ENCODE peak calls at places on chromosomes 2 and 18, in six cellular contexts. S is HCT116, U is GM23338, W is H1, R is K562, Y is spleen. I is an unnamed sample.
A peak's percentile ranks its signal among the peaks of the same experiment; 100 is the strongest.

GRCh38 chr18:21179590-21180220 is 62.3 kb upstream of the GREB1L start:
- DNase-seq in S (peak; percentile 58), U (peak; percentile 90), W (peak; percentile 62), R (peak; percentile 68), Y (no peak), I (peak; percentile 50)

GRCh38 chr2:175111200-175111657 is 56.8 kb downstream of the ATF2 start:
- DNase-seq in S (peak; percentile 31), U (peak; percentile 84), W (no peak), R (peak; percentile 63), Y (no peak), I (peak; percentile 63)

GRCh38 chr18:35415511-35416427 is 38.6 kb upstream of the ZNF396 start:
- DNase-seq in S (no peak), U (no peak), W (no peak), R (no peak), Y (no peak), I (no peak)

GRCh38 chr2:83370419-83370762 is 1088.7 kb downstream of the SUCLG1 start:
- DNase-seq in S (no peak), U (no peak), W (no peak), R (no peak), Y (no peak), I (no peak)

GRCh38 chr2:8551622-8552074 is 130.2 kb upstream of the ID2 start:
- DNase-seq in S (no peak), U (no peak), W (no peak), R (no peak), Y (peak; percentile 56), I (no peak)

GRCh38 chr18:56789004-56789888 is 138.1 kb downstream of the WDR7 start:
- DNase-seq in S (peak; percentile 23), U (peak; percentile 81), W (peak; percentile 78), R (peak; percentile 48), Y (no peak), I (peak; percentile 92)

GRCh38 chr2:72263781-72264060 is 116.1 kb upstream of the CYP26B1 start:
- DNase-seq in S (no peak), U (no peak), W (no peak), R (no peak), Y (no peak), I (peak; percentile 60)

GRCh38 chr2:135829420-135829983 is 7.5 kb downstream of the LCT start:
- DNase-seq in S (no peak), U (no peak), W (no peak), R (no peak), Y (no peak), I (no peak)

GRCh38 chr18:75350440-75350839 is 77.1 kb downstream of the SMIM21 start:
- DNase-seq in S (no peak), U (peak; percentile 50), W (no peak), R (no peak), Y (no peak), I (no peak)

GRCh38 chr2:132278267-132278666 is 116.5 kb upstream of the ANKRD30BL start:
- DNase-seq in S (no peak), U (no peak), W (no peak), R (no peak), Y (no peak), I (no peak)

GRCh38 chr18:55407191-55407590 is 180.8 kb downstream of the TCF4 start:
- DNase-seq in S (no peak), U (no peak), W (no peak), R (no peak), Y (no peak), I (no peak)

GRCh38 chr18:10930078-10930477 is 219.3 kb downstream of the PIEZO2 start:
- DNase-seq in S (no peak), U (peak; percentile 16), W (no peak), R (no peak), Y (no peak), I (no peak)

GRCh38 chr18:10926565-10927194 is 222.7 kb downstream of the PIEZO2 start:
- DNase-seq in S (no peak), U (peak; percentile 29), W (no peak), R (peak; percentile 4), Y (no peak), I (peak; percentile 91)

GRCh38 chr18:10927980-10928605 is 221.3 kb downstream of the PIEZO2 start:
- DNase-seq in S (no peak), U (no peak), W (no peak), R (no peak), Y (no peak), I (no peak)

GRCh38 chr18:10928971-10929373 is 220.4 kb downstream of the PIEZO2 start:
- DNase-seq in S (no peak), U (no peak), W (no peak), R (no peak), Y (no peak), I (no peak)

DNA sequence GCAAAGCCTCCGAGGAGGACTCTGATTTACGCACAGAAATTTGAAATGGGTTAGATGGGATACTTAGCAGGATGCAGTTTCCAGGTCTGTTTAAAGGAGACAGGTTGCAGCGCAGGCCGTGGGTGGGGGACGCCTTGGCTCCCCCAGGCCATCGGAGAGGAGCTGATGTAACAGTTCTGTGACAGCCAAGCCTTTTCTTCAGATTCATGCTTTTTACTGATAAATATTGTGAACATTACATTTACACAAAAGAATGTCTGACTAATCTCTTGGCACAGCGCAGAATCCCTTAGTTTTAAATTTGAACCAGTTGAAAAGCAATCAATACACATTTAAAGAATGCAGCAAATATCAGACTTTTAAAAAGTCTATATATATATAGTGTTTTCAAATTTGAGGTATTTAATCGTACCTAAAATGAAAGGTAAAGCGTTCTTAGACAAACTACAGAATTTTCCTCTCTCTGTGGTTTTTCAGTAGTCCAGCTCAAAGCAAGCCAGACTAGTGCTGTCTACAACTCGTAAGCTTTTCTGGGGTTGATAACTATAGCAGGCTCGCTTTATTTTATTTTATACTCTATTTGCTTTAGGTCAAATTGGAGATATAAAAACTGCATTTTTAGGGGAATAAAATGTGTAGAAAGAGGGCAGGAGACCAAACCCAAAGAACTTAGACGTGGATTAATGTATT is 221.9 kb downstream of the PIEZO2 start:
- DNase-seq in S (no peak), U (no peak), W (no peak), R (no peak), Y (no peak), I (peak; percentile 88)
- H3K27ac ChIP-seq in S (no peak overlapping the region), U (no peak overlapping the region), W (no peak overlapping the region), R (no peak overlapping the region), Y (no peak overlapping the region), I (peak overlapping the region; percentile 93)

GRCh38 chr2:237736783-237737182 is 61.8 kb upstream of the RBM44 start:
- DNase-seq in S (no peak), U (no peak), W (no peak), R (no peak), Y (no peak), I (no peak)

GRCh38 chr2:237738255-237738654 is 60.3 kb upstream of the RBM44 start:
- DNase-seq in S (no peak), U (no peak), W (no peak), R (no peak), Y (no peak), I (no peak)

GRCh38 chr2:237742191-237742590 is 56.4 kb upstream of the RBM44 start:
- DNase-seq in S (no peak), U (no peak), W (no peak), R (no peak), Y (no peak), I (no peak)

GRCh38 chr2:237737196-237737865 is 61.2 kb upstream of the RBM44 start:
- DNase-seq in S (no peak), U (no peak), W (no peak), R (no peak), Y (no peak), I (no peak)

DNA sequence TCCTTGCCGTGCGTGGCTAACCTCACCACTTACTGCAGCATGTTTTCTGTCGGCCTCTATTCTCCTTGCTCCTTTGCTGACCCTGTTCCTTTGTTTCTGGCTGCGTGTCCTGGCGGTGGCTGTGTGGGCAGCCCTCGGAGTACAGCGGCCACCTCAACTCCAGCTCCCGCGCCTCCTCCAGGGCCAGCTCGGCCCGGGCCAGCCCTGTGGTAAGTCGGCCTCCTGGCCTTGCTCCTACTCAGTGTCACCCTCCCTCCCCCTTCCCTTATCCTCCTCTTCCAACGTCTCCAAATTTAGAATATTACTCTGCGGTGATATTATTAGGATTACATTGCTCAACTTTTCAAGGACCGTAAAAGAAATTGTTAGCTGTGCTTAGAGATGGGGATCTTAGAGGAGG is 59.5 kb upstream of the RBM44 start:
- DNase-seq in S (no peak), U (no peak), W (no peak), R (no peak), Y (no peak), I (peak; percentile 31)
- TF ChIP-seq POLR2AphosphoS5 in S (no peak), U (no peak), W (no peak), R (no peak), Y (peak; percentile 76), I (no peak)

GRCh38 chr2:232838406-232838874 is 31.6 kb upstream of the SNORC start:
- DNase-seq in S (no peak), U (peak; percentile 10), W (no peak), R (peak; percentile 41), Y (peak; percentile 84), I (peak; percentile 77)

GRCh38 chr2:232836934-232837333 is 33.1 kb upstream of the SNORC start:
- DNase-seq in S (no peak), U (no peak), W (no peak), R (no peak), Y (no peak), I (no peak)

GRCh38 chr2:232843860-232844259 is 26.2 kb upstream of the SNORC start:
- DNase-seq in S (no peak), U (peak; percentile 31), W (no peak), R (no peak), Y (no peak), I (no peak)

GRCh38 chr2:232842689-232843088 is 27.4 kb upstream of the SNORC start:
- DNase-seq in S (no peak), U (no peak), W (no peak), R (no peak), Y (no peak), I (no peak)

DNA sequence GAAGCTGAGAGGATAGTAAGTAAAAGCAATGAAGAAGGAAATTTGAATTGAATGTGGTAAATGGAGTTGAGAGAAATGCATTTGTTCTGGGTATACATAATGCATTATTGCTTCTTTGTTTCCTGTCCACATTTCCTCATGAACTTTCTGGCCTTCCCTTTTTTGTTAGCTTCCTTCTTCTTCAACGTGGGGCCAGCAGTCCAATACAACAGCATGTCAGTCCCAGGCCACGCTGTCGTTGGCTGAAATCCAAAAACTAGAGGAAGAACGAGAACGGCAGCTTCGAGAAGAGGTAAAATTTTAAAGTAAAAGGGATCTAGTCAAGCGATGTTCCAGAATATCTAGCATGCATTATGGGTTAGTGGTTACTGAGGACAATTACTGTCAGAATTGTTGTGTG is 30.4 kb upstream of the SNORC start:
- DNase-seq in S (no peak), U (no peak), W (no peak), R (peak; percentile 13), Y (no peak), I (peak; percentile 79)
- H3K27ac ChIP-seq in S (no peak overlapping the region), U (no peak overlapping the region), W (no peak overlapping the region), R (no peak overlapping the region), Y (no peak overlapping the region), I (no peak overlapping the region)

GRCh38 chr2:215427585-215427984 is 8.3 kb downstream of the FN1 start:
- DNase-seq in S (no peak), U (no peak), W (no peak), R (no peak), Y (no peak), I (no peak)

GRCh38 chr2:215431290-215431689 is 4.6 kb downstream of the FN1 start:
- DNase-seq in S (no peak), U (no peak), W (no peak), R (no peak), Y (no peak), I (no peak)

GRCh38 chr2:215430528-215431187 is 5.2 kb downstream of the FN1 start:
- DNase-seq in S (no peak), U (no peak), W (no peak), R (no peak), Y (no peak), I (peak; percentile 51)

GRCh38 chr2:215429424-215429823 is 6.4 kb downstream of the FN1 start:
- DNase-seq in S (no peak), U (no peak), W (no peak), R (no peak), Y (no peak), I (no peak)

GRCh38 chr2:215428060-215428910 is 7.6 kb downstream of the FN1 start:
- DNase-seq in S (no peak), U (no peak), W (no peak), R (no peak), Y (no peak), I (peak; percentile 8)
- TF ChIP-seq POLR2AphosphoS5 in S (no peak), U (no peak), W (no peak), R (no peak), Y (no peak), I (no peak)

I was measured in endothelial cell of umbilical vein.